ENCODE peak calls at places on chromosome 14, in seven cellular contexts. I is ovary, O is fibroblast of mammary gland, A is AG10803, J is uterus, Q is AG08395, W is choroid plexus epithelial cell. Z is an unnamed sample.

GRCh38 chr14:102898776-102899515 is 23.5 kb upstream of the AMN start:
- DNase-seq in I (no peak), O (no peak), A (no peak), J (no peak), Q (no peak), W (no peak), Z (no peak)

GRCh38 chr14:68521952-68522509 is 270.8 kb downstream of the ZFP36L1 start:
- DNase-seq in I (no peak), O (no peak), A (no peak), J (no peak), Q (no peak), W (no peak), Z (no peak)

GRCh38 chr14:54572316-54572715 is 5.4 kb downstream of the SAMD4A start:
- DNase-seq in I (no peak), O (peak; percentile 55), A (no peak), J (no peak), Q (no peak), W (peak; percentile 63), Z (no peak)

GRCh38 chr14:63893701-63894458 is 41.1 kb downstream of the SYNE2 start:
- DNase-seq in I (peak; percentile 38), O (peak; percentile 93), A (peak; percentile 90), J (peak; percentile 72), Q (peak; percentile 53), W (peak; percentile 97), Z (no peak)

GRCh38 chr14:68543516-68543915 is 249.4 kb downstream of the ZFP36L1 start:
- DNase-seq in I (no peak), O (no peak), A (no peak), J (no peak), Q (no peak), W (no peak), Z (no peak)

GRCh38 chr14:106491851-106492250 is 965.5 kb downstream of the TMEM121 start:
- DNase-seq in I (no peak), O (no peak), A (no peak), J (no peak), Q (no peak), W (peak; percentile 2), Z (no peak)

GRCh38 chr14:102930753-102931579 is 8.5 kb downstream of the AMN start:
- DNase-seq in I (no peak), O (peak; percentile 47), A (peak; percentile 23), J (no peak), Q (peak; percentile 47), W (peak; percentile 48), Z (no peak)

GRCh38 chr14:99426796-99427346 is 53.8 kb downstream of the SETD3 start:
- DNase-seq in I (no peak), O (no peak), A (no peak), J (no peak), Q (no peak), W (no peak), Z (no peak)

GRCh38 chr14:86462193-86462592 is 932.2 kb downstream of the FLRT2 start:
- DNase-seq in I (no peak), O (peak; percentile 26), A (peak; percentile 9), J (no peak), Q (no peak), W (peak; percentile 52), Z (no peak)

GRCh38 chr14:104536942-104537612 is 42.5 kb upstream of the C14orf180 start:
- DNase-seq in I (no peak), O (peak; percentile 48), A (peak; percentile 48), J (no peak), Q (peak; percentile 20), W (peak; percentile 73), Z (no peak)

GRCh38 chr14:23252420-23253333 is 14.9 kb downstream of the RNF212B start:
- DNase-seq in I (no peak), O (no peak), A (no peak), J (no peak), Q (no peak), W (no peak), Z (no peak)

GRCh38 chr14:33642641-33643342 is 308.1 kb downstream of the EGLN3 start:
- DNase-seq in I (no peak), O (peak; percentile 39), A (peak; percentile 77), J (no peak), Q (peak; percentile 19), W (no peak), Z (no peak)

GRCh38 chr14:104579507-104579906 is at the start of gene C14orf180:
- DNase-seq in I (no peak), O (no peak), A (no peak), J (no peak), Q (no peak), W (no peak), Z (no peak)

GRCh38 chr14:61992139-61992538 is 229.9 kb downstream of the SNAPC1 start:
- DNase-seq in I (no peak), O (no peak), A (no peak), J (no peak), Q (no peak), W (no peak), Z (no peak)

Z was measured in occipital lobe.